ENCODE peak calls at places on chromosomes 13 and 19, in eight cellular contexts. One of them, this sample, is unnamed.

GRCh38 chr13:98300956-98301641 is 124.0 kb upstream of the RNF113B start:
- DNase-seq in stimulated activated CD4-positive, alpha-beta T cell treated with anti-CD3 and anti-CD28 coated beads, Interleukin-4, amount 100 ng/mL, for 48 hours: no peak
- DNase-seq in Caco-2: no peak
- DNase-seq in activated CD4-positive, alpha-beta T cell treated with anti-CD3 and anti-CD28 coated beads, Interleukin-2, amount 50 U/mL, for 1 hour: no peak
- DNase-seq in breast epithelium: no peak
- DNase-seq in activated CD8-positive, alpha-beta memory T cell treated with anti-CD3 and anti-CD28 coated beads for 1 hour: no peak
- DNase-seq in activated T-helper 9 cell treated with anti-CD3 and anti-CD28 coated beads, Interleukin-2, amount 50 U/mL, for 16 hours: no peak
- DNase-seq in caudate nucleus: no peak
- DNase-seq in this sample: peak

GRCh38 chr19:17405250-17406038 is at the start of gene BST2:
- DNase-seq in activated T-helper 9 cell treated with anti-CD3 and anti-CD28 coated beads, Interleukin-2, amount 50 U/mL, for 16 hours: no peak
- DNase-seq in breast epithelium: no peak
- DNase-seq in activated CD8-positive, alpha-beta memory T cell treated with anti-CD3 and anti-CD28 coated beads for 1 hour: no peak
- DNase-seq in Caco-2: peak
- DNase-seq in caudate nucleus: no peak
- DNase-seq in stimulated activated CD4-positive, alpha-beta T cell treated with anti-CD3 and anti-CD28 coated beads, Interleukin-4, amount 100 ng/mL, for 48 hours: no peak
- DNase-seq in activated CD4-positive, alpha-beta T cell treated with anti-CD3 and anti-CD28 coated beads, Interleukin-2, amount 50 U/mL, for 1 hour: no peak
- DNase-seq in this sample: peak

GRCh38 chr19:49326165-49326704 is 1.2 kb upstream of the SLC6A16 start:
- DNase-seq in Caco-2: no peak
- DNase-seq in caudate nucleus: no peak
- DNase-seq in breast epithelium: no peak
- DNase-seq in stimulated activated CD4-positive, alpha-beta T cell treated with anti-CD3 and anti-CD28 coated beads, Interleukin-4, amount 100 ng/mL, for 48 hours: no peak
- DNase-seq in activated CD8-positive, alpha-beta memory T cell treated with anti-CD3 and anti-CD28 coated beads for 1 hour: no peak
- DNase-seq in activated T-helper 9 cell treated with anti-CD3 and anti-CD28 coated beads, Interleukin-2, amount 50 U/mL, for 16 hours: no peak
- DNase-seq in activated CD4-positive, alpha-beta T cell treated with anti-CD3 and anti-CD28 coated beads, Interleukin-2, amount 50 U/mL, for 1 hour: no peak
- DNase-seq in this sample: no peak

GRCh38 chr19:56333506-56333905 is 18.9 kb upstream of the ZSCAN5A start:
- DNase-seq in activated CD4-positive, alpha-beta T cell treated with anti-CD3 and anti-CD28 coated beads, Interleukin-2, amount 50 U/mL, for 1 hour: peak
- DNase-seq in breast epithelium: no peak
- DNase-seq in activated CD8-positive, alpha-beta memory T cell treated with anti-CD3 and anti-CD28 coated beads for 1 hour: no peak
- DNase-seq in activated T-helper 9 cell treated with anti-CD3 and anti-CD28 coated beads, Interleukin-2, amount 50 U/mL, for 16 hours: no peak
- DNase-seq in stimulated activated CD4-positive, alpha-beta T cell treated with anti-CD3 and anti-CD28 coated beads, Interleukin-4, amount 100 ng/mL, for 48 hours: peak
- DNase-seq in Caco-2: peak
- DNase-seq in caudate nucleus: no peak
- DNase-seq in this sample: peak

GRCh38 chr13:46015374-46015773 is 37.2 kb downstream of the ZC3H13 start:
- DNase-seq in activated CD4-positive, alpha-beta T cell treated with anti-CD3 and anti-CD28 coated beads, Interleukin-2, amount 50 U/mL, for 1 hour: no peak
- DNase-seq in activated CD8-positive, alpha-beta memory T cell treated with anti-CD3 and anti-CD28 coated beads for 1 hour: no peak
- DNase-seq in Caco-2: no peak
- DNase-seq in breast epithelium: no peak
- DNase-seq in stimulated activated CD4-positive, alpha-beta T cell treated with anti-CD3 and anti-CD28 coated beads, Interleukin-4, amount 100 ng/mL, for 48 hours: no peak
- DNase-seq in activated T-helper 9 cell treated with anti-CD3 and anti-CD28 coated beads, Interleukin-2, amount 50 U/mL, for 16 hours: no peak
- DNase-seq in caudate nucleus: no peak
- DNase-seq in this sample: no peak

GRCh38 chr13:111031531-111031961 is 83.6 kb upstream of the ARHGEF7 start:
- DNase-seq in activated T-helper 9 cell treated with anti-CD3 and anti-CD28 coated beads, Interleukin-2, amount 50 U/mL, for 16 hours: peak
- DNase-seq in breast epithelium: no peak
- DNase-seq in stimulated activated CD4-positive, alpha-beta T cell treated with anti-CD3 and anti-CD28 coated beads, Interleukin-4, amount 100 ng/mL, for 48 hours: peak
- DNase-seq in activated CD4-positive, alpha-beta T cell treated with anti-CD3 and anti-CD28 coated beads, Interleukin-2, amount 50 U/mL, for 1 hour: no peak
- DNase-seq in caudate nucleus: no peak
- DNase-seq in Caco-2: no peak
- DNase-seq in activated CD8-positive, alpha-beta memory T cell treated with anti-CD3 and anti-CD28 coated beads for 1 hour: no peak
- DNase-seq in this sample: no peak

GRCh38 chr13:36154567-36155231 is 23.5 kb upstream of the DCLK1 start:
- DNase-seq in activated CD8-positive, alpha-beta memory T cell treated with anti-CD3 and anti-CD28 coated beads for 1 hour: no peak
- DNase-seq in activated CD4-positive, alpha-beta T cell treated with anti-CD3 and anti-CD28 coated beads, Interleukin-2, amount 50 U/mL, for 1 hour: no peak
- DNase-seq in breast epithelium: no peak
- DNase-seq in stimulated activated CD4-positive, alpha-beta T cell treated with anti-CD3 and anti-CD28 coated beads, Interleukin-4, amount 100 ng/mL, for 48 hours: no peak
- DNase-seq in caudate nucleus: no peak
- DNase-seq in Caco-2: no peak
- DNase-seq in activated T-helper 9 cell treated with anti-CD3 and anti-CD28 coated beads, Interleukin-2, amount 50 U/mL, for 16 hours: no peak
- DNase-seq in this sample: no peak

GRCh38 chr19:19372656-19373416 is 32.6 kb upstream of the GATAD2A start:
- DNase-seq in Caco-2: peak
- DNase-seq in activated CD8-positive, alpha-beta memory T cell treated with anti-CD3 and anti-CD28 coated beads for 1 hour: no peak
- DNase-seq in activated CD4-positive, alpha-beta T cell treated with anti-CD3 and anti-CD28 coated beads, Interleukin-2, amount 50 U/mL, for 1 hour: peak
- DNase-seq in breast epithelium: no peak
- DNase-seq in caudate nucleus: no peak
- DNase-seq in activated T-helper 9 cell treated with anti-CD3 and anti-CD28 coated beads, Interleukin-2, amount 50 U/mL, for 16 hours: no peak
- DNase-seq in stimulated activated CD4-positive, alpha-beta T cell treated with anti-CD3 and anti-CD28 coated beads, Interleukin-4, amount 100 ng/mL, for 48 hours: no peak
- DNase-seq in this sample: peak

GRCh38 chr19:36051236-36051635 is 2.8 kb downstream of the THAP8 start:
- DNase-seq in activated CD4-positive, alpha-beta T cell treated with anti-CD3 and anti-CD28 coated beads, Interleukin-2, amount 50 U/mL, for 1 hour: no peak
- DNase-seq in activated CD8-positive, alpha-beta memory T cell treated with anti-CD3 and anti-CD28 coated beads for 1 hour: no peak
- DNase-seq in activated T-helper 9 cell treated with anti-CD3 and anti-CD28 coated beads, Interleukin-2, amount 50 U/mL, for 16 hours: no peak
- DNase-seq in stimulated activated CD4-positive, alpha-beta T cell treated with anti-CD3 and anti-CD28 coated beads, Interleukin-4, amount 100 ng/mL, for 48 hours: no peak
- DNase-seq in breast epithelium: no peak
- DNase-seq in caudate nucleus: no peak
- DNase-seq in Caco-2: no peak
- DNase-seq in this sample: peak

GRCh38 chr13:40334616-40335015 is 331.8 kb downstream of the FOXO1 start:
- DNase-seq in stimulated activated CD4-positive, alpha-beta T cell treated with anti-CD3 and anti-CD28 coated beads, Interleukin-4, amount 100 ng/mL, for 48 hours: no peak
- DNase-seq in activated T-helper 9 cell treated with anti-CD3 and anti-CD28 coated beads, Interleukin-2, amount 50 U/mL, for 16 hours: no peak
- DNase-seq in caudate nucleus: no peak
- DNase-seq in activated CD8-positive, alpha-beta memory T cell treated with anti-CD3 and anti-CD28 coated beads for 1 hour: no peak
- DNase-seq in activated CD4-positive, alpha-beta T cell treated with anti-CD3 and anti-CD28 coated beads, Interleukin-2, amount 50 U/mL, for 1 hour: no peak
- DNase-seq in Caco-2: no peak
- DNase-seq in breast epithelium: no peak
- DNase-seq in this sample: no peak

This sample was measured in HepG2.